ENCODE peak calls at places on chromosomes 3 and 15, in four cellular contexts. C, J, V and S are unnamed samples.

GRCh38 chr3:117589454-117589853 is 879.9 kb downstream of the TUSC7 start:
- DNase-seq in V (no peak), J (no peak), C (no peak), S (no peak)

GRCh38 chr15:45091581-45091980 is 22.4 kb downstream of the DUOX2 start:
- DNase-seq in C (no peak), J (peak; percentile 67), V (no peak), S (no peak)

GRCh38 chr3:184740509-184741258 is 28.8 kb upstream of the MAGEF1 start:
- DNase-seq in V (no peak), C (no peak), J (no peak), S (no peak)

GRCh38 chr15:56076651-56077050 is 83.2 kb upstream of the NEDD4 start:
- DNase-seq in C (no peak), J (no peak), V (no peak), S (no peak)

GRCh38 chr3:33980252-33980651 is 181.8 kb downstream of the PDCD6IP start:
- DNase-seq in V (no peak), C (no peak), J (no peak), S (no peak)

GRCh38 chr3:10189557-10190374 is 25.0 kb downstream of the IRAK2 start:
- DNase-seq in J (peak; percentile 91), C (peak; percentile 81), V (peak; percentile 92), S (peak; percentile 78)

GRCh38 chr3:52128118-52128683 is 26.0 kb downstream of the POC1A start:
- DNase-seq in J (no peak), C (no peak), V (no peak), S (no peak)

GRCh38 chr15:66839511-66840112 is 137.6 kb downstream of the SMAD6 start:
- DNase-seq in J (no peak), C (no peak), V (no peak), S (no peak)

GRCh38 chr15:72790302-72790955 is 6.9 kb upstream of the ADPGK start:
- DNase-seq in V (no peak), J (no peak), C (no peak), S (no peak)

GRCh38 chr15:25789206-25789605 is 73.9 kb downstream of the ATP10A start:
- DNase-seq in J (peak; percentile 50), V (no peak), C (no peak), S (no peak)

GRCh38 chr3:46632792-46633191 is 20.5 kb downstream of the FAM240A start:
- DNase-seq in J (no peak), C (no peak), V (no peak), S (no peak)

GRCh38 chr3:168273917-168274316 is 178.2 kb upstream of the GOLIM4 start:
- DNase-seq in J (no peak), V (no peak), C (no peak), S (no peak)

GRCh38 chr3:183106635-183107034 is 7.3 kb upstream of the MCCC1 start:
- DNase-seq in C (no peak), J (no peak), V (no peak), S (no peak)

GRCh38 chr3:183108470-183108869 is 9.2 kb upstream of the MCCC1 start:
- DNase-seq in V (no peak), J (no peak), C (no peak), S (no peak)

DNA sequence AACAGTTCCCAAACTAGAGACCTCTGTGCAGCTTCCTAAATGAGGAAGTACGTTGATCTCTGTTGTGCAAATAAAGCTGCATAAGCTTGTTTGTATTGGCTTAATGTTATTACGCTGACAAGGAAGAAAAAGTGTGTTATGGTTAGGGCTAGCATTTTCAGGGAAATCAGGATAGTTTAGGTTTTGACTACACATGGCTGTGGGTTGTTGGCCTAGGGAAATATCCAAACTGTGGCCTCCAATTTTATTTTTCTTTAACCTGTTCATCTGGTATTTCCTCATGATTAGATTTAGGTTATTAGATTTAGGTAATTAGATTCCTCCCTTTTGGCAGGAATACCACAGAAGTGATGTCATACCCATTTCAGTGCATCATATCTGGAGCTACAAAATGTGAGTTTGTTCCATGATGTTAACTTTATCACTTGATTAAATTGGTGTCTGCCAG is 8.7 kb upstream of the MCCC1 start:
- DNase-seq in J (no peak), V (no peak), C (no peak), S (no peak)
- H3K9me3 ChIP-seq in J (peaks cover 6% of the 10 kb centered on the region), V (no peaks in the 10 kb centered on the region), C (no peaks in the 10 kb centered on the region), S (no peaks in the 10 kb centered on the region)

GRCh38 chr3:143536817-143537535 is 311.3 kb downstream of the SLC9A9 start:
- DNase-seq in J (peak; percentile 38), V (no peak), C (no peak), S (no peak)
- H3K27ac ChIP-seq in J (no peak overlapping the region), V (no peak overlapping the region), C (no peak overlapping the region), S (no peak overlapping the region)

GRCh38 chr3:31491660-31492059 is 41.1 kb upstream of the STT3B start:
- DNase-seq in V (no peak), J (no peak), C (no peak), S (no peak)
- H3K9me3 ChIP-seq in V (peaks cover 7% of the 10 kb centered on the region), J (peaks cover 8% of the 10 kb centered on the region), C (no peaks in the 10 kb centered on the region), S (no peaks in the 10 kb centered on the region)

GRCh38 chr3:188204516-188204915 is 50.6 kb downstream of the LPP start:
- DNase-seq in V (no peak), J (no peak), C (no peak), S (no peak)
- H3K27ac ChIP-seq in V (no peak overlapping the region), J (no peak overlapping the region), C (no peak overlapping the region), S (no peak overlapping the region)

DNA sequence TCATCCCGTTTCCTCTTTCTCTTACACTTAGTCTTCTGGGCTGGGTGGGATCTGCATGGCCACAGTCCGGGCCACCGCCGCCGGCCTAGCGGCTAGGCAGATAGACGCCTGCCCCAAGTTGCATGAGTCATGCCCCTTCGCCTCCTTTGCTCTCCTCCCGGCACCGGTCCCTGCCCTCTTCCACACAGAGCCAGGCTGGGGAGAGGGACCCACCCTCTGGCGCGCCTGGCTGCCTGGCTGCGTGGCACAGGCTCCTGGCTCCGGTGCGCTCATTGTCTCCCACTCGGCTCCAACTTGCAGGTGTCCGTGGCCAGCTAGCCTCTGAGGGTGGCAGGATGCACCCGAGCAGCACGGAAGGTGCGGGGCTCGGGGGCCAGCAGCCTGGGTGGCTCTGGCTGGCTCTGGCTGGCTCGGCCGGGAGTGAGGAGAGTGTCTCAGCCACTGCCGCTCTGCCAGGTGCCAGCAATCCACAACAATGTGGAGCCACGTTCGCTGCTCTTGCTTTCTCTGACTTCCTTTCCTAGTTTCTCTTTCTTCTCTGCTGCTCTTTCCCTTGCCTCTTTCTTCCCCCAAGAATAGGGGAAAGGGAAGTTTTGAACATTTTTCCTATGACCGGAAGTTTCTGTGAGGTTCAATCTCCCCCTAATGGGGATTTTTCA is 22.4 kb upstream of the MTHFS start:
- DNase-seq in C (no peak), J (no peak), V (no peak), S (no peak)
- H3K9me3 ChIP-seq in C (peaks cover 7% of the 10 kb centered on the region), J (peaks cover 80% of the 10 kb centered on the region), V (peaks cover 64% of the 10 kb centered on the region), S (peaks cover 21% of the 10 kb centered on the region)